ENCODE peak calls at places on chromosome 7, in five cellular contexts. L is left colon, P is Daoy, U is GM12891, A is OCI-LY7. H is an unnamed sample.
A peak's percentile ranks its signal among the peaks of the same experiment; 100 is the strongest.

GRCh38 chr7:36391436-36392198 is 2.0 kb downstream of the ANLN start:
- DNase-seq in A (peak; percentile 40), U (peak; percentile 5), P (peak; percentile 54), L (no peak), H (no peak)

GRCh38 chr7:35258891-35259537 is 5.1 kb upstream of the TBX20 start:
- DNase-seq in A (no peak), U (no peak), P (no peak), L (no peak), H (no peak)

GRCh38 chr7:35581564-35581963 is 113.4 kb downstream of the HERPUD2 start:
- DNase-seq in U (no peak), A (no peak), L (no peak), P (no peak), H (no peak)

GRCh38 chr7:42606217-42606905 is 305.5 kb downstream of the C7orf25 start:
- DNase-seq in A (no peak), P (no peak), L (no peak), U (no peak), H (no peak)

GRCh38 chr7:24729365-24730017 is 27.8 kb downstream of the GSDME start:
- DNase-seq in A (no peak), U (no peak), L (no peak), P (no peak), H (no peak)

GRCh38 chr7:146176790-146177189 is 60.2 kb downstream of the CNTNAP2 start:
- DNase-seq in A (no peak), P (no peak), U (no peak), L (no peak), H (no peak)

GRCh38 chr7:130149575-130150139 is 55.5 kb downstream of the TMEM209 start:
- DNase-seq in P (no peak), A (peak; percentile 31), L (peak; percentile 66), U (no peak), H (peak; percentile 69)

GRCh38 chr7:18570890-18571478 is 75.4 kb downstream of the HDAC9 start:
- DNase-seq in U (no peak), A (peak; percentile 39), P (peak; percentile 45), L (no peak), H (no peak)

GRCh38 chr7:132933076-132933466 is 148.8 kb downstream of the CHCHD3 start:
- DNase-seq in U (no peak), A (no peak), L (no peak), P (peak; percentile 48), H (no peak)

GRCh38 chr7:125605241-125605640 is 675.6 kb upstream of the POT1 start:
- DNase-seq in A (no peak), L (no peak), P (no peak), U (no peak), H (no peak)

GRCh38 chr7:19062216-19062615 is 55.2 kb downstream of the TWIST1 start:
- DNase-seq in A (no peak), L (no peak), P (no peak), U (no peak), H (no peak)

GRCh38 chr7:144474800-144475521 is 71.5 kb upstream of the NOBOX start:
- DNase-seq in U (no peak), P (no peak), L (no peak), A (no peak), H (no peak)

GRCh38 chr7:75915416-75916156 is 631 bp downstream of the POR start:
- DNase-seq in U (no peak), P (no peak), L (peak; percentile 12), A (peak; percentile 30), H (peak; percentile 38)

GRCh38 chr7:155652156-155653124 is 8.0 kb downstream of the RBM33 start:
- DNase-seq in L (no peak), A (peak; percentile 70), U (no peak), P (no peak), H (no peak)

GRCh38 chr7:152851881-152852417 is 92.4 kb downstream of the ACTR3B start:
- DNase-seq in P (no peak), L (no peak), U (no peak), A (no peak), H (no peak)

GRCh38 chr7:83446126-83446675 is 202.7 kb downstream of the SEMA3E start:
- DNase-seq in U (no peak), L (no peak), A (no peak), P (no peak), H (no peak)

GRCh38 chr7:92133133-92133736 is 1.0 kb downstream of the CYP51A1 start:
- DNase-seq in A (no peak), P (no peak), L (no peak), U (no peak), H (no peak)

GRCh38 chr7:152313879-152314604 is 121.8 kb downstream of the KMT2C start:
- DNase-seq in U (no peak), A (no peak), L (no peak), P (peak; percentile 81), H (no peak)

GRCh38 chr7:121397832-121398231 is 1.7 kb upstream of the FAM3C start:
- DNase-seq in U (no peak), L (no peak), P (no peak), A (no peak), H (no peak)

GRCh38 chr7:132183822-132184380 is 392.4 kb downstream of the PLXNA4 start:
- DNase-seq in U (no peak), A (no peak), L (no peak), P (no peak), H (no peak)

GRCh38 chr7:75938921-75939320 is 24.0 kb downstream of the POR start:
- DNase-seq in U (no peak), A (no peak), L (no peak), P (no peak), H (no peak)

GRCh38 chr7:2164156-2164555 is 68.6 kb downstream of the MAD1L1 start:
- DNase-seq in P (no peak), A (no peak), U (no peak), L (no peak), H (no peak)

GRCh38 chr7:25628446-25628845 is 400.2 kb upstream of the NPVF start:
- DNase-seq in L (no peak), A (no peak), U (no peak), P (no peak), H (no peak)

GRCh38 chr7:44145969-44146897 is 5.1 kb upstream of the MYL7 start:
- DNase-seq in U (peak; percentile 79), A (peak; percentile 67), P (peak; percentile 86), L (peak; percentile 87), H (peak; percentile 83)

GRCh38 chr7:100220833-100221718 is 1.3 kb downstream of the PVRIG start:
- DNase-seq in P (no peak), A (peak; percentile 98), L (peak; percentile 59), U (peak; percentile 57), H (peak; percentile 34)

GRCh38 chr7:98051118-98051744 is 55.4 kb upstream of the LMTK2 start:
- DNase-seq in U (peak; percentile 20), L (peak; percentile 36), P (no peak), A (peak; percentile 59), H (peak; percentile 27)

GRCh38 chr7:74606909-74607255 is 50.6 kb upstream of the GTF2I start:
- DNase-seq in A (no peak), L (no peak), U (no peak), P (no peak), H (no peak)

GRCh38 chr7:139075871-139076686 is 33.4 kb downstream of the ZC3HAV1 start:
- DNase-seq in A (no peak), L (no peak), U (no peak), P (no peak), H (no peak)

GRCh38 chr7:63521-64021 is 128.8 kb upstream of the FAM20C start:
- DNase-seq in L (no peak), A (no peak), P (no peak), U (no peak), H (no peak)

GRCh38 chr7:47979832-47980181 is 392 bp upstream of the HUS1 start:
- DNase-seq in L (no peak), U (no peak), A (no peak), P (no peak), H (no peak)

GRCh38 chr7:40000734-40001315 is 50.8 kb downstream of the CDK13 start:
- DNase-seq in L (no peak), U (no peak), P (no peak), A (no peak), H (no peak)

GRCh38 chr7:102413071-102413470 is 16.9 kb downstream of the PRKRIP1 start:
- DNase-seq in U (no peak), P (no peak), L (no peak), A (no peak), H (no peak)

GRCh38 chr7:142383826-142384507 is 126.1 kb upstream of the PRSS58 start:
- DNase-seq in U (no peak), A (no peak), P (peak; percentile 53), L (no peak), H (no peak)

GRCh38 chr7:15685358-15686181 is 913 bp downstream of the MEOX2 start:
- DNase-seq in L (peak; percentile 36), A (no peak), U (no peak), P (peak; percentile 6), H (no peak)

GRCh38 chr7:51031791-51032484 is 249.2 kb upstream of the GRB10 start:
- DNase-seq in U (no peak), P (no peak), L (no peak), A (no peak), H (no peak)